ENCODE peak calls at places on chromosomes 1 and 21, in eight cellular contexts. J, L, Y, P, K, D, V and Q are unnamed samples. For H3K4me1, the result is how much of the 10 kb centered on the place peaks cover.

GRCh38 chr1:71307451-71307850 is 226.6 kb upstream of the ZRANB2 start:
- DNase-seq in L (no peak), J (no peak), Y (peak), V (peak), D (peak), K (no peak), P (no peak), Q (no peak)

GRCh38 chr1:181104790-181105133 is 16.3 kb downstream of the IER5 start:
- DNase-seq in J (no peak), L (no peak), D (peak), Y (no peak), P (no peak), K (no peak), V (no peak), Q (no peak)

GRCh38 chr1:234603221-234604204 is 6.5 kb downstream of the IRF2BP2 start:
- DNase-seq in Y (peak), P (no peak), J (no peak), V (peak), D (no peak), L (no peak), K (no peak), Q (no peak)

GRCh38 chr1:53295295-53295694 is 32.6 kb downstream of the LRP8 start:
- DNase-seq in K (no peak), V (no peak), D (no peak), L (no peak), J (no peak), Y (no peak), P (no peak), Q (no peak)

GRCh38 chr1:45299981-45300668 is 26.6 kb upstream of the HPDL start:
- DNase-seq in J (peak), P (peak), K (no peak), L (peak), V (peak), D (peak), Y (peak), Q (no peak)

GRCh38 chr1:109356959-109357358 is 40.8 kb downstream of the SORT1 start:
- DNase-seq in Y (no peak), P (no peak), K (no peak), L (no peak), V (no peak), D (no peak), J (peak), Q (no peak)

GRCh38 chr1:163467291-163467690 is 145.5 kb downstream of the NUF2 start:
- DNase-seq in L (no peak), J (no peak), K (no peak), V (no peak), Y (no peak), P (no peak), D (no peak), Q (no peak)

GRCh38 chr1:110513511-110513910 is 5.5 kb downstream of the KCNA10 start:
- DNase-seq in V (no peak), P (no peak), Y (no peak), K (no peak), J (no peak), D (no peak), L (no peak), Q (no peak)

GRCh38 chr1:232853994-232854532 is 48.8 kb downstream of the MAP10 start:
- DNase-seq in K (no peak), Y (peak), V (no peak), J (no peak), L (no peak), D (no peak), P (no peak), Q (no peak)

GRCh38 chr1:210291786-210292275 is 36.9 kb upstream of the HHAT start:
- DNase-seq in J (no peak), Y (peak), K (no peak), V (no peak), L (no peak), P (peak), D (no peak), Q (no peak)

GRCh38 chr1:212794561-212795014 is 2.9 kb downstream of the TATDN3 start:
- DNase-seq in K (no peak), J (no peak), L (no peak), Y (peak), V (peak), D (no peak), P (no peak), Q (no peak)

GRCh38 chr21:44420416-44421205 is 34.7 kb upstream of the LRRC3 start:
- DNase-seq in D (no peak), L (no peak), P (no peak), Y (no peak), K (peak), J (no peak), V (no peak), Q (no peak)

GRCh38 chr1:9413143-9413876 is 120.6 kb downstream of the SPSB1 start:
- DNase-seq in K (no peak), P (peak), D (peak), V (peak), Y (peak), J (peak), L (peak), Q (peak)

GRCh38 chr1:55702064-55702463 is 486.9 kb upstream of the USP24 start:
- DNase-seq in Y (peak), D (no peak), J (no peak), P (no peak), K (no peak), L (peak), V (peak), Q (no peak)

GRCh38 chr1:88985692-88986091 is 6.7 kb downstream of the KYAT3 start:
- DNase-seq in Y (no peak), L (peak), D (no peak), J (no peak), K (no peak), P (no peak), V (no peak), Q (no peak)

GRCh38 chr1:171913385-171913784 is 72.1 kb downstream of the DNM3 start:
- DNase-seq in J (no peak), K (no peak), L (peak), Y (peak), P (peak), D (peak), V (peak), Q (no peak)

GRCh38 chr1:202172015-202172355 is 11.6 kb upstream of the PTPN7 start:
- DNase-seq in L (no peak), Y (no peak), D (no peak), P (no peak), J (no peak), V (no peak), K (no peak), Q (no peak)
- TF ChIP-seq CTCF in L (no peak), Y (no peak), D (no peak), P (no peak), J (no peak), V (no peak), K (no peak), Q (no peak)

GRCh38 chr1:198166900-198167299 is 10.1 kb downstream of the NEK7 start:
- DNase-seq in L (no peak), V (no peak), J (no peak), D (no peak), Y (no peak), P (no peak), K (no peak), Q (no peak)

GRCh38 chr1:198165927-198166647 is 9.3 kb downstream of the NEK7 start:
- DNase-seq in D (no peak), V (no peak), L (no peak), P (no peak), Y (no peak), J (no peak), K (no peak), Q (no peak)

GRCh38 chr1:198167436-198167934 is 10.7 kb downstream of the NEK7 start:
- DNase-seq in L (no peak), K (no peak), Y (no peak), J (no peak), V (peak), D (no peak), P (no peak), Q (no peak)

GRCh38 chr1:198169704-198170103 is 12.9 kb downstream of the NEK7 start:
- DNase-seq in D (no peak), V (peak), L (no peak), Y (no peak), J (no peak), P (no peak), K (no peak), Q (no peak)

DNA sequence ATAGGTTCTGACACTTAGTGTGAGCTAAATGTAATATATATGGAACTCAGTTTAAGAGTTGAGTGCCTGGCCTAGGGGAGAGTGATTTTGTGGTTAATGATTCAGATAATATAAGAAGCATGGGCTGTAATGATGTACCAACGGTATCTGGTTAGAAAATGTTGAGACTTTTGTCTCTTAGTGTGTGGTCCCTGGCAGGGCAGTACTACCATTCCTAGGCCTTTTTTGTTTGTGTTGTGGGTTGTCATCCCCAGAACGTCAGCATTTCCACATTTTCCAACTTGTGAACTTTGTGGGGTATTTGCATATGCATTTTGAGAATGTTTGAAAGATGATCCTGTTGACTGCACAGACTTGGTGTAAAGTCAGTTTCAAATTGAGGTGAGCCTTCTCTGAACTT is 11.4 kb downstream of the NEK7 start:
- DNase-seq in L (no peak), D (no peak), J (no peak), P (no peak), V (no peak), K (no peak), Y (peak), Q (no peak)
- H3K4me1 ChIP-seq in L (under half), D (under half), J (under half), P (half or more), V (under half), K (under half), Y (half or more), Q (under half)

GRCh38 chr1:51724797-51725196 is 107.9 kb downstream of the OSBPL9 start:
- DNase-seq in V (no peak), K (no peak), D (no peak), J (no peak), P (no peak), Y (no peak), L (no peak), Q (no peak)
- TF ChIP-seq CTCF in V (no peak), K (no peak), D (no peak), J (no peak), P (no peak), Y (no peak), L (no peak), Q (no peak)

GRCh38 chr1:230144010-230144614 is 77.1 kb downstream of the GALNT2 start:
- DNase-seq in V (no peak), Y (no peak), K (no peak), J (no peak), D (no peak), P (no peak), L (no peak), Q (no peak)
- H3K4me1 ChIP-seq in V (under half), Y (half or more), K (under half), J (under half), D (under half), P (half or more), L (under half), Q (under half)

DNA sequence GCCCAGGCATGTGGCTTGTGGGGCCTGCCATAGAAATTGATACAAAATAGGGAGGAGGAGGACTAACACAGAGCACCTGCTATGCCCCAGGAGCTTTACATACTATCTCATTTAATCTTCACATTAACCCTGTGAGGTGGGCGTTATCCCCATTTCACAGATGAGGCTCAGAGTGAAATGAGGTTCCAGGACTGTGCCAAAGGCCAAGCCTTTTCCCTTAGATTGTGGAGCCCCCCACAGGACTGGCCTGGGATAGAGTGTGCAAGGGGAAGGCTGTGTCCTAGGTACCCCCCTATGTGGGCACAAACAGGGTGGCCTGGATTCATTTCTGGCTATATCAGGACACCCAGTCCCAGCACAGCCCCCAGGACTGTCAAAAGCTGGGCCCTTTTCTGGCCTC is 2.2 kb upstream of the DDOST start:
- DNase-seq in P (no peak), D (no peak), Y (no peak), K (no peak), L (no peak), V (no peak), J (no peak), Q (no peak)
- TF ChIP-seq CTCF in P (no peak), D (no peak), Y (no peak), K (no peak), L (peak), V (no peak), J (no peak), Q (no peak)

DNA sequence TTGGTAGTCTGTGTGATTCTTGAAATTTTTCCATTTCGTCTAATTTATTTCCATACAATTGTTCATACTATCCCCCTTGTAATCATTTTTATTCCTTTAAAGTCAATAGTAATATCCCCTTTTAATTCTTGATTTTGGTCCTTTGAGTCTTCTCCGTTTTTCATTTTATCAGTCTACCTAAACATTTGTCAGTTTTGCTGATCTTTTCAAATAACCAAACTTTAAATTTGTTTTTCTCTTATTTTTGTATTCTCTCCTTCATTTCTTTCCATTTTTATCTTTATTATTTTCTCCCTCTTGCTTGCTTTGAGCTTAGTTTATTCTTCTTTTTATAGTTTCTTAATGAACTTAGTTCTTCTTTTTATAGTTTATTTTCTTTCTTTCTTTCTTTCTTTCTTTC is 21.1 kb upstream of the SLAMF1 start:
- DNase-seq in L (no peak), P (no peak), V (no peak), J (no peak), Y (no peak), D (no peak), K (no peak), Q (no peak)
- H3K4me1 ChIP-seq in L (under half), P (half or more), V (under half), J (under half), Y (under half), D (under half), K (under half), Q (under half)

GRCh38 chr1:96206451-96206850 is 515.1 kb upstream of the PTBP2 start:
- DNase-seq in K (no peak), Y (no peak), J (no peak), L (no peak), D (no peak), P (no peak), V (no peak), Q (no peak)
- TF ChIP-seq CTCF in K (no peak), Y (no peak), J (no peak), L (no peak), D (no peak), P (no peak), V (no peak), Q (no peak)

GRCh38 chr1:12443151-12443550 is 174.9 kb downstream of the DHRS3 start:
- DNase-seq in Y (no peak), J (no peak), P (no peak), D (no peak), V (no peak), K (no peak), L (no peak), Q (no peak)
- H3K4me1 ChIP-seq in Y (under half), J (under half), P (under half), D (under half), V (under half), K (under half), L (under half), Q (under half)